ENCODE peak calls at places on chromosome 4, in four cellular contexts. One of them, this sample, is unnamed.

GRCh38 chr4:96016615-96017299 is 176.9 kb downstream of the PDHA2 start:
- DNase-seq in M059J: peak
- DNase-seq in iPS-NIHi11: no peak
- DNase-seq in germinal center: no peak
- DNase-seq in this sample: no peak

GRCh38 chr4:26525136-26525535 is 34.9 kb upstream of the CCKAR start:
- DNase-seq in M059J: peak
- DNase-seq in iPS-NIHi11: no peak
- DNase-seq in germinal center: no peak
- DNase-seq in this sample: no peak

GRCh38 chr4:109750652-109751244 is 20.9 kb upstream of the PLA2G12A start:
- DNase-seq in M059J: no peak
- DNase-seq in iPS-NIHi11: no peak
- DNase-seq in germinal center: no peak
- DNase-seq in this sample: no peak

GRCh38 chr4:176755624-176756023 is 37.1 kb downstream of the VEGFC start:
- DNase-seq in iPS-NIHi11: no peak
- DNase-seq in M059J: no peak
- DNase-seq in germinal center: no peak
- DNase-seq in this sample: no peak

GRCh38 chr4:134747108-134747805 is 545.7 kb upstream of the PABPC4L start:
- DNase-seq in iPS-NIHi11: no peak
- DNase-seq in germinal center: no peak
- DNase-seq in M059J: peak
- DNase-seq in this sample: no peak

GRCh38 chr4:112284166-112284565 is 1.5 kb downstream of the TIFA start:
- DNase-seq in iPS-NIHi11: no peak
- DNase-seq in M059J: peak
- DNase-seq in germinal center: peak
- DNase-seq in this sample: peak

GRCh38 chr4:54228563-54229501 is at the start of gene PDGFRA:
- DNase-seq in M059J: no peak
- DNase-seq in germinal center: no peak
- DNase-seq in iPS-NIHi11: peak
- DNase-seq in this sample: no peak

GRCh38 chr4:1137850-1138249 is 24.5 kb upstream of the RNF212 start:
- DNase-seq in M059J: no peak
- DNase-seq in germinal center: no peak
- DNase-seq in iPS-NIHi11: no peak
- DNase-seq in this sample: no peak

GRCh38 chr4:172666711-172667368 is 501.8 kb upstream of the GALNT7 start:
- DNase-seq in iPS-NIHi11: no peak
- DNase-seq in M059J: no peak
- DNase-seq in germinal center: no peak
- DNase-seq in this sample: no peak

GRCh38 chr4:126794363-126794762 is 838.4 kb upstream of the INTU start:
- DNase-seq in germinal center: no peak
- DNase-seq in iPS-NIHi11: no peak
- DNase-seq in M059J: no peak
- DNase-seq in this sample: no peak

GRCh38 chr4:177455591-177455990 is 13.4 kb upstream of the AGA start:
- DNase-seq in iPS-NIHi11: no peak
- DNase-seq in germinal center: no peak
- DNase-seq in M059J: no peak
- DNase-seq in this sample: peak

GRCh38 chr4:84496356-84497219 is 2.5 kb downstream of the NKX6-1 start:
- DNase-seq in iPS-NIHi11: peak
- DNase-seq in M059J: no peak
- DNase-seq in germinal center: no peak
- DNase-seq in this sample: no peak

GRCh38 chr4:188941524-188942109 is 802.4 kb downstream of the TRIML1 start:
- DNase-seq in iPS-NIHi11: no peak
- DNase-seq in germinal center: no peak
- DNase-seq in M059J: peak
- DNase-seq in this sample: no peak

GRCh38 chr4:108030332-108030731 is 40.6 kb downstream of the HADH start:
- DNase-seq in germinal center: peak
- DNase-seq in M059J: peak
- DNase-seq in iPS-NIHi11: peak
- DNase-seq in this sample: peak

GRCh38 chr4:81723044-81723884 is 251.6 kb upstream of the RASGEF1B start:
- DNase-seq in iPS-NIHi11: no peak
- DNase-seq in M059J: no peak
- DNase-seq in germinal center: no peak
- DNase-seq in this sample: no peak

GRCh38 chr4:48375651-48376291 is 34.4 kb downstream of the SLAIN2 start:
- DNase-seq in germinal center: no peak
- DNase-seq in iPS-NIHi11: no peak
- DNase-seq in M059J: peak
- DNase-seq in this sample: peak

GRCh38 chr4:162011039-162011438 is 152.8 kb downstream of the FSTL5 start:
- DNase-seq in M059J: peak
- DNase-seq in germinal center: no peak
- DNase-seq in iPS-NIHi11: no peak
- DNase-seq in this sample: no peak

GRCh38 chr4:1534076-1534872 is 128.0 kb upstream of the NKX1-1 start:
- DNase-seq in M059J: no peak
- DNase-seq in iPS-NIHi11: no peak
- DNase-seq in germinal center: no peak
- DNase-seq in this sample: no peak

GRCh38 chr4:78149737-78150136 is 92.6 kb downstream of the FRAS1 start:
- DNase-seq in M059J: no peak
- DNase-seq in germinal center: no peak
- DNase-seq in iPS-NIHi11: no peak
- DNase-seq in this sample: peak

GRCh38 chr4:23888421-23889319 is 1.2 kb downstream of the PPARGC1A start:
- DNase-seq in germinal center: no peak
- DNase-seq in M059J: peak
- DNase-seq in iPS-NIHi11: no peak
- DNase-seq in this sample: peak

GRCh38 chr4:154503598-154503997 is 12.0 kb upstream of the DCHS2 start:
- DNase-seq in germinal center: no peak
- DNase-seq in iPS-NIHi11: peak
- DNase-seq in M059J: peak
- DNase-seq in this sample: peak

GRCh38 chr4:177554966-177555574 is 112.8 kb upstream of the AGA start:
- DNase-seq in germinal center: peak
- DNase-seq in iPS-NIHi11: peak
- DNase-seq in M059J: peak
- DNase-seq in this sample: no peak

GRCh38 chr4:3473251-3473942 is 10.3 kb downstream of the DOK7 start:
- DNase-seq in iPS-NIHi11: no peak
- DNase-seq in germinal center: no peak
- DNase-seq in M059J: no peak
- DNase-seq in this sample: no peak

GRCh38 chr4:25862411-25863346 is at the start of gene SEL1L3:
- DNase-seq in germinal center: peak
- DNase-seq in M059J: no peak
- DNase-seq in iPS-NIHi11: peak
- DNase-seq in this sample: peak

GRCh38 chr4:52588771-52589591 is 70.1 kb downstream of the USP46 start:
- DNase-seq in iPS-NIHi11: no peak
- DNase-seq in M059J: peak
- DNase-seq in germinal center: no peak
- DNase-seq in this sample: no peak

GRCh38 chr4:82201805-82202636 is 171.8 kb downstream of the HNRNPD start:
- DNase-seq in iPS-NIHi11: peak
- DNase-seq in germinal center: peak
- DNase-seq in M059J: peak
- DNase-seq in this sample: peak

GRCh38 chr4:72629540-72629939 is 60.5 kb upstream of the ADAMTS3 start:
- DNase-seq in M059J: peak
- DNase-seq in germinal center: no peak
- DNase-seq in iPS-NIHi11: no peak
- DNase-seq in this sample: no peak

GRCh38 chr4:119025916-119026661 is 109.5 kb upstream of the MYOZ2 start:
- DNase-seq in M059J: peak
- DNase-seq in iPS-NIHi11: no peak
- DNase-seq in germinal center: no peak
- DNase-seq in this sample: no peak

GRCh38 chr4:55318135-55318534 is 27.9 kb upstream of the SRD5A3 start:
- DNase-seq in M059J: no peak
- DNase-seq in germinal center: no peak
- DNase-seq in iPS-NIHi11: no peak
- DNase-seq in this sample: no peak

This sample was measured in NCI-H1417.